ENCODE peak calls at places on chromosomes 1 and 21, in six cellular contexts. G, N, L, Y, C and E are unnamed samples. For H3K4me1, the result is how much of the 10 kb centered on the place peaks cover.

GRCh38 chr1:87402192-87403046 is 73.7 kb downstream of the LMO4 start:
- DNase-seq in N (no peak), G (no peak), C (no peak), L (no peak), Y (no peak), E (no peak)

GRCh38 chr1:5522605-5523145 is 469.6 kb downstream of the NPHP4 start:
- DNase-seq in Y (no peak), G (no peak), L (no peak), N (no peak), C (no peak), E (no peak)

GRCh38 chr21:16117331-16117730 is 387.5 kb downstream of the USP25 start:
- DNase-seq in L (no peak), C (no peak), Y (no peak), N (no peak), G (no peak), E (no peak)

GRCh38 chr21:23131177-23131576 is 2133.0 kb downstream of the NCAM2 start:
- DNase-seq in L (no peak), N (no peak), C (no peak), Y (peak), G (no peak), E (no peak)

GRCh38 chr1:212225416-212225815 is 59.8 kb upstream of the PPP2R5A start:
- DNase-seq in N (no peak), L (no peak), C (no peak), Y (no peak), G (no peak), E (no peak)

GRCh38 chr1:112524251-112524650 is 15.5 kb downstream of the WNT2B start:
- DNase-seq in Y (peak), C (no peak), G (no peak), L (peak), N (peak), E (no peak)

GRCh38 chr1:46488343-46489168 is 1.1 kb upstream of the DMBX1 start:
- DNase-seq in G (no peak), Y (peak), L (no peak), C (no peak), N (peak), E (no peak)

GRCh38 chr1:4309676-4310320 is 344.6 kb upstream of the AJAP1 start:
- DNase-seq in Y (no peak), N (no peak), L (no peak), G (no peak), C (peak), E (no peak)

GRCh38 chr1:114320586-114320985 is 166.9 kb upstream of the SYT6 start:
- DNase-seq in L (no peak), Y (no peak), C (no peak), N (no peak), G (no peak), E (no peak)

DNA sequence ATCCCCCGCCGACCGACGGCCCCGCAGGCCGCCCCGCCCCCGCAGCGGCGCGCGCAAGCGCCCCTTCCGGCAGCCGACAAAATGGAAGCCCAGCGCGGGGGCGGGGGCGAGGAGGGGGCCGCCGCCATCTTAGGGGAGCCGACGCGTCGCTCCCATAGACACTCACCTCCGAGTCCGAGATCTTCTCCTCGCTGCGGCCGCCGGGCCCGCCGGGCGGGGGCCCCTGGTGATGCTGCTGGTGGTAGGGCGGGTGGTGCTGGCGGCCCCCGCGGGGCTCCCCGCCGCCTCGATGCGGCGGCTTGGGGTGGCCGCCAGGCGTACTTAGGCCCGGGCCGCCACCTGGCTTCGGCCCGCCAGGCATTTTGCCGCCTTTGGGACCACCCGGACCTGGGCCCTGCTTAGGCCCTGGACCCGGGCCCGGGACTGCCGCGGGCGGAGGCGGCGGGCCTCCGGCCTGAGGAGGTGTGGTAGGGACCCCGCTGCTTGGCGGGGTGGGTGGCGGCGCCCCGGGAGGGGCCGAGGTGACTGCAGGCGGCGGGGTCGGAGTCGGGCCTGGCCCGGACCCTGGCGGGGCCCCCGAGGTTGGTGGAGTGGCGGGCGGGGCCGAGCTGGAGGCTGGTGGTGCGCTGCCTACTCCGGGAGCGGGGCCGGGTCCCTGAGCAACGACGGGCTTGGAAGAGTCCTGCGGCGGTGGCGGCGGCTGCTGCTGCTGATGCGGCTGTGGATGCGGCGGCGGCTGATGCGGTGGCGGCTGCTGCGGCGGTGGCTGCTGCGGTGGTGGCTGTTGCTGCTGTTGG is 691 bp downstream of the SFPQ start:
- DNase-seq in Y (peak), C (peak), L (peak), N (peak), G (peak), E (peak)
- TF ChIP-seq CTCF in Y (peak), C (no peak), L (no peak), N (peak), G (peak), E (no peak)

GRCh38 chr1:110452330-110452729 is 1.4 kb downstream of the PROK1 start:
- DNase-seq in Y (no peak), N (no peak), C (no peak), G (no peak), L (no peak), E (no peak)
- H3K4me1 ChIP-seq in Y (under half), N (under half), C (under half), G (under half), L (under half), E (under half)

GRCh38 chr1:184945034-184945433 is 29.3 kb downstream of the NIBAN1 start:
- DNase-seq in C (no peak), Y (no peak), N (no peak), L (no peak), G (no peak), E (no peak)
- H3K27ac ChIP-seq in C (no peak), Y (no peak), N (no peak), L (peak), G (peak), E (no peak)

GRCh38 chr1:207407655-207408256 is 46.4 kb upstream of the CR2 start:
- DNase-seq in N (no peak), L (no peak), C (no peak), Y (no peak), G (no peak), E (no peak)

GRCh38 chr1:207405814-207406213 is 48.3 kb upstream of the CR2 start:
- DNase-seq in C (no peak), Y (no peak), G (no peak), N (no peak), L (no peak), E (no peak)

GRCh38 chr1:207401578-207401977 is 52.5 kb upstream of the CR2 start:
- DNase-seq in L (no peak), N (no peak), Y (no peak), G (no peak), C (no peak), E (no peak)

GRCh38 chr1:207402744-207403143 is 51.4 kb upstream of the CR2 start:
- DNase-seq in N (no peak), L (no peak), G (no peak), C (no peak), Y (no peak), E (no peak)

DNA sequence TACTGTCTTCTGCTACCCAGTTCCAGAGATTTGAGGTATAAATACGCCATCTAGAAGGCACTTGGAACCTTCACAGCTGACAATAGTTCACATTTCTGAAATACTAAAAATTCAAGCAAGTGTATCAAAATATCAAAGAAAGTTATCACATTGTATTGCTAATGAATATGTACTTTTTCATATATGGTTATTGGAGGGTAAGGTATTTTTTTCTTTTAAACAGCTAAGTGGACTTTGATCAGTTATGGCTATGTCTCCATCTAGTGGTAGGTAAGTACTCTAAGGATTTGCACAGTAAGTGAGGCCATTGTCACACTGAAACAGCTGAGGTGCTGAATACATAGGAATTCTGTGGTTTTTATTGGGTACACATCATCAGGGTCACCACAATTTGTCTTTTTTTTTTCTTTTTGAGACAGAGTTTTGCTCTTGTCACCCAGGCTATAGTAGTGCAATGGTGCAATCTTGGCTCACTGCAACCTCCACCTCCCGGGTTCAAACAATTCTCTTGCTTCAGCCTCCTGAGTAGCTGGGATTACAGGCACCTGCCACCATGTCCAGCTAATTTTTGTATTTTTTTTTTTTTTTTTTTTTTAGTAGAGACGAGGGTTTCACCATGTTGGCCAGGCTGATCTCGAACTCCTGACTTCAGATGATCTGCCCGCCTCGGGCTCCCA is 49.1 kb upstream of the CR2 start:
- DNase-seq in Y (peak), G (no peak), L (no peak), N (peak), C (no peak), E (no peak)
- TF ChIP-seq CTCF in Y (peak), G (peak), L (peak), N (peak), C (peak), E (peak)

DNA sequence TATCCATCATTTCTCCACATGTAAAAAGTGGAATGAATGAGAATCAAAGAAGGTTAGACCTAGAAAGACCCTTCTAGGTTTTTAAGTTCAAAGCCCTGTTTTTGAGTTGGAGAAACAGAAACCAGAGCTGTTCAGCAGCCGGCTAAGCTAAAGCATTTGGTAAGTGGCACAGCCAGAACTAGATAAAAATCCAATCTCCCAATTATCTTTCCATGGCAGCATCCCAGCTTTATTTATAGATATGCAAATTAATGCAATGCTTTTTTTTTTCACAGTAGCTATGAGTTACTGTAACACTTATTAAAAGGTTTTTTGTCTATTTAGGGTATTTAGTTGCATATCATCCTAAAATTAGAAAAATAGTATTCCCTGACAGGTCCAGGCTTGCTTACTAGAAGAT is 85.1 kb downstream of the NIBAN1 start:
- DNase-seq in C (no peak), Y (no peak), N (no peak), G (no peak), L (no peak), E (no peak)
- H3K4me1 ChIP-seq in C (under half), Y (under half), N (under half), G (half or more), L (half or more), E (under half)

GRCh38 chr1:226133504-226134123 is 52.9 kb downstream of the ACBD3 start:
- DNase-seq in G (no peak), Y (no peak), N (no peak), L (no peak), C (no peak), E (no peak)

GRCh38 chr1:226129230-226129629 is 57.3 kb downstream of the ACBD3 start:
- DNase-seq in Y (no peak), L (no peak), G (no peak), C (no peak), N (no peak), E (no peak)

GRCh38 chr1:226134170-226135058 is 52.1 kb downstream of the ACBD3 start:
- DNase-seq in C (peak), Y (no peak), N (no peak), G (no peak), L (no peak), E (no peak)

GRCh38 chr1:226132731-226133503 is 53.6 kb downstream of the ACBD3 start:
- DNase-seq in C (peak), G (no peak), N (no peak), L (no peak), Y (no peak), E (no peak)

DNA sequence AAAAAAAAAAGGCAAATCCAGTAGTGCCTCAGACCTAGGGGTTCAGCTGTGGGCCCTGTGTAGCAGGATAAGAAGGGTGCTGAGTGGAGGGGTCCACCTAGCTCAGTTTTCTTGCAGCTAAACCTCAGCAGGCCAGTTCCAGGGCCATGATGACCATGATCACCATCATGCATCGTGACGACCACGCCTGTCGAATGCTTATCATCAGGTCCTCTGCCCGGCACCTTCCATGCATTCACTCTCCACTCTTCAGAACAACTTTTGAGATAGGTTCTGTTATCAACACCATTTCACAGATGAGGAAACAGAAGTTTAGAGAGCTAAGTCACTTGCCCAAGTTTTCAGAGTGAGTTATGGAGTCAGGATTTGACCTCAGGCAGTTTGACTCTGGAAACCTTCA is 54.9 kb downstream of the ACBD3 start:
- DNase-seq in L (no peak), Y (no peak), C (no peak), N (no peak), G (no peak), E (no peak)
- H3K27ac ChIP-seq in L (no peak), Y (no peak), C (no peak), N (no peak), G (no peak), E (no peak)

DNA sequence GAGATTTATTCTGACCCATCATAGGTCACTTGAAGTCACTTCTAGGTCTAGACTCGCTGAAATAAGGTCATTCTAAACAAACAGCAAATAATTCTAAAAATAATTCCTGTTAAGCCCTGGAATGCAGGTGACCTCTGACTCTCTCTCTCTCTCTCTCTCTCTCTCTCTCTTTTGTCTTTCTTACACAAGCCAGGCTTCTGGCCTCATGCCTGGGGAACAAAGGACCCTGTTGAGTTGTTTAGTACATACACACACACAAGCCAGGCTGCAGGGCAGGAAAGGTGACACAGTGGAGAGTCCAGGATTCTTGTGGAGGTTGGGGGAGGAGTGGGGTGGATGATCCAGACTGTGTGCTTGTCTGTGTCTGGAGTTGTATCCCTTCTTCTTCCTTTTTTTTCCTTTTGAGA is 4.0 kb upstream of the MEX3A start:
- DNase-seq in C (peak), G (no peak), L (peak), Y (peak), N (peak), E (no peak)
- TF ChIP-seq CTCF in C (no peak), G (no peak), L (no peak), Y (no peak), N (no peak), E (no peak)

DNA sequence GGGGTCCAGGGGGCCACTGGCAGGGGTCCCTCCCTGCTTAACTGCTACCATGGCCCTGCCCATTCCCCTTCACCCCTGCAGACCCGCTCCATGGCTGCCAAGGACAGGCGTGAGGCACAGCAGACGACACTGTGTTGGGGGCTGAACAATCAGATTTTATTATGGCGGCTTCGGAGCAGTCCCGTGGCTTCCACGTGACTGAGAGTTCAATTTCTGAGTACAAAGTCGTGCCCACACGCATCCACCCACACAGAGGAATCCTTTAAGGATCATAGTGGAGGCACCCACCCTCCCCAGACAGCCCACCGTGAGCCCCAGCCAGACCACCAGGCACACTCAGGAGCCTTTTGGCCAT is 1.5 kb downstream of the HES5 start:
- DNase-seq in Y (no peak), L (no peak), C (no peak), G (no peak), N (no peak), E (no peak)
- H3K4me1 ChIP-seq in Y (half or more), L (half or more), C (half or more), G (half or more), N (under half), E (under half)

GRCh38 chr1:23217421-23218115 is at the start of gene HTR1D:
- DNase-seq in C (peak), Y (peak), L (no peak), G (no peak), N (peak), E (no peak)
- H3K27ac ChIP-seq in C (no peak), Y (no peak), L (no peak), G (no peak), N (no peak), E (no peak)